ENCODE peak calls at places on chromosomes 3 and 15, in four cellular contexts. J is astrocyte, G is K562, E is dorsolateral prefrontal cortex. D is an unnamed sample.
A peak's percentile ranks its signal among the peaks of the same experiment; 100 is the strongest.

GRCh38 chr3:103767635-103768034 is 1332.8 kb downstream of the ZPLD1 start:
- DNase-seq in E (no peak), J (no peak), G (no peak), D (no peak)

GRCh38 chr15:70715840-70716510 is 47.4 kb downstream of the UACA start:
- DNase-seq in J (peak; percentile 62), G (no peak), E (no peak), D (no peak)

GRCh38 chr15:96583671-96584070 is 253.2 kb downstream of the NR2F2 start:
- DNase-seq in J (no peak), G (no peak), E (no peak), D (no peak)

GRCh38 chr3:119681279-119681678 is 4.1 kb upstream of the COX17 start:
- DNase-seq in G (peak; percentile 11), J (peak; percentile 33), E (no peak), D (no peak)

GRCh38 chr3:68448510-68449383 is 483.6 kb downstream of the TAFA4 start:
- DNase-seq in E (no peak), J (no peak), G (no peak), D (no peak)

GRCh38 chr3:132083583-132084372 is 49.0 kb upstream of the CPNE4 start:
- DNase-seq in E (no peak), G (no peak), J (peak; percentile 80), D (no peak)

GRCh38 chr15:88649753-88650551 is 11.1 kb downstream of the ISG20 start:
- DNase-seq in E (no peak), G (no peak), J (no peak), D (no peak)

GRCh38 chr3:66037986-66038369 is 740 bp downstream of the MAGI1 start:
- DNase-seq in E (no peak), G (no peak), J (no peak), D (peak; percentile 9)

GRCh38 chr3:183577336-183577735 is 21.8 kb upstream of the KLHL6 start:
- DNase-seq in E (no peak), G (no peak), J (no peak), D (no peak)

D was measured in Ammon's horn.